ENCODE peak calls at places on chromosomes 3 and 15, in nine cellular contexts. R, Q, A, W, C, B, G, J and I are unnamed samples.
A peak's percentile ranks its signal among the peaks of the same experiment; 100 is the strongest.

GRCh38 chr3:124275421-124275820 is 283.5 kb upstream of the ROPN1 start:
- DNase-seq in C (no peak), B (no peak), G (no peak), J (no peak), Q (no peak), W (no peak), R (no peak), A (no peak), I (no peak)

GRCh38 chr15:29978411-29979382 is 104.1 kb upstream of the GOLGA8J start:
- DNase-seq in A (peak; percentile 25), R (no peak), Q (no peak), W (no peak), G (no peak), J (no peak), C (no peak), B (no peak), I (no peak)

GRCh38 chr3:45034612-45035252 is 8.6 kb downstream of the CLEC3B start:
- DNase-seq in C (no peak), R (no peak), G (no peak), J (peak; percentile 39), W (no peak), Q (no peak), B (no peak), A (no peak), I (peak; percentile 75)

GRCh38 chr3:83934208-83935150 is 1024.3 kb upstream of the CADM2 start:
- DNase-seq in J (no peak), Q (no peak), W (no peak), C (peak; percentile 58), R (no peak), G (no peak), A (no peak), B (no peak), I (no peak)

GRCh38 chr3:76199382-76199781 is 414.0 kb upstream of the ZNF717 start:
- DNase-seq in G (no peak), W (no peak), R (no peak), Q (no peak), A (peak; percentile 2), C (peak; percentile 1), J (no peak), B (no peak), I (no peak)

GRCh38 chr15:49152552-49153337 is 2.7 kb downstream of the COPS2 start:
- DNase-seq in Q (no peak), G (no peak), W (no peak), B (no peak), J (no peak), C (no peak), A (no peak), R (no peak), I (no peak)

GRCh38 chr3:143973352-143974021 is 1.9 kb downstream of the DIPK2A start:
- DNase-seq in W (no peak), B (no peak), C (no peak), J (no peak), A (peak; percentile 46), G (no peak), Q (no peak), R (peak; percentile 10), I (no peak)

GRCh38 chr3:58621086-58621830 is 44.1 kb upstream of the FAM107A start:
- DNase-seq in W (no peak), J (no peak), G (no peak), B (no peak), R (no peak), Q (no peak), A (no peak), C (no peak), I (no peak)

GRCh38 chr15:72389231-72389630 is 8.9 kb upstream of the TMEM202 start:
- DNase-seq in A (no peak), B (no peak), G (no peak), W (no peak), C (peak; percentile 39), J (no peak), R (no peak), Q (no peak), I (no peak)

GRCh38 chr3:103614719-103615118 is 1179.9 kb downstream of the ZPLD1 start:
- DNase-seq in G (no peak), R (no peak), W (no peak), J (no peak), A (no peak), C (no peak), Q (no peak), B (no peak), I (no peak)